ENCODE peak calls at places on chromosomes 11 and 22, in eight cellular contexts. Z, M, D, A, B, H, X and S are unnamed samples.

GRCh38 chr11:67312187-67313021 is 9.1 kb downstream of the SSH3 start:
- DNase-seq in X (peak; percentile 57), A (peak; percentile 69), D (peak; percentile 99), H (no peak), Z (no peak), B (peak; percentile 76), M (no peak), S (no peak)

GRCh38 chr11:86570457-86570856 is 102.0 kb downstream of the ME3 start:
- DNase-seq in B (no peak), H (no peak), D (no peak), X (no peak), Z (no peak), A (no peak), M (no peak), S (no peak)

GRCh38 chr11:1548221-1549070 is 23.6 kb downstream of the DUSP8 start:
- DNase-seq in M (peak; percentile 76), H (peak; percentile 42), Z (peak; percentile 50), X (peak; percentile 71), D (peak; percentile 68), B (peak; percentile 49), A (peak; percentile 76), S (peak; percentile 99)

GRCh38 chr11:73184953-73185671 is 33.0 kb upstream of the P2RY2 start:
- DNase-seq in H (peak; percentile 33), A (peak; percentile 77), Z (peak; percentile 39), D (peak; percentile 80), X (peak; percentile 76), B (peak; percentile 53), M (peak; percentile 76), S (peak; percentile 94)

GRCh38 chr22:49663311-49663711 is 164.4 kb downstream of the BRD1 start:
- DNase-seq in A (no peak), D (no peak), H (no peak), X (no peak), Z (no peak), M (no peak), B (no peak), S (peak; percentile 58)

GRCh38 chr11:118842369-118842768 is 41.3 kb upstream of the CXCR5 start:
- DNase-seq in D (no peak), Z (peak; percentile 14), H (peak; percentile 41), A (no peak), X (no peak), M (no peak), B (no peak), S (no peak)

GRCh38 chr11:113162590-113162961 is 151.8 kb upstream of the TTC12 start:
- DNase-seq in Z (no peak), M (no peak), D (no peak), X (no peak), A (no peak), B (peak; percentile 16), H (no peak), S (no peak)

GRCh38 chr11:105000167-105000566 is 22.8 kb downstream of the CASP5 start:
- DNase-seq in Z (no peak), M (peak; percentile 50), A (no peak), H (no peak), X (peak; percentile 31), B (no peak), D (no peak), S (no peak)

GRCh38 chr11:115085461-115086220 is 407.3 kb downstream of the NXPE2 start:
- DNase-seq in H (no peak), D (no peak), Z (no peak), A (peak; percentile 75), M (no peak), X (no peak), B (no peak), S (no peak)

GRCh38 chr22:35477911-35478582 is 62.6 kb upstream of the RASD2 start:
- DNase-seq in X (peak; percentile 70), B (peak; percentile 22), D (peak; percentile 82), H (peak; percentile 91), A (peak; percentile 56), Z (peak; percentile 92), M (no peak), S (no peak)

GRCh38 chr11:93572171-93572570 is 29.0 kb upstream of the SMCO4 start:
- DNase-seq in H (no peak), Z (no peak), B (no peak), M (no peak), X (no peak), D (no peak), A (no peak), S (no peak)

GRCh38 chr22:17198188-17199130 is 20.8 kb downstream of the ADA2 start:
- DNase-seq in B (peak; percentile 52), D (no peak), X (no peak), Z (no peak), A (no peak), M (peak; percentile 98), H (no peak), S (peak; percentile 19)

GRCh38 chr11:121141051-121141450 is 40.0 kb downstream of the TECTA start:
- DNase-seq in M (no peak), D (no peak), H (peak; percentile 4), B (no peak), Z (no peak), X (no peak), A (no peak), S (no peak)

GRCh38 chr11:23103403-23103802 is 243.1 kb upstream of the CCDC179 start:
- DNase-seq in B (no peak), D (no peak), Z (no peak), M (no peak), A (no peak), H (peak; percentile 76), X (no peak), S (no peak)

GRCh38 chr11:70778828-70779365 is 380.6 kb downstream of the CTTN start:
- DNase-seq in X (no peak), M (no peak), D (no peak), H (no peak), B (no peak), Z (no peak), A (peak; percentile 74), S (no peak)

GRCh38 chr11:58691675-58692074 is 40.1 kb downstream of the GLYAT start:
- DNase-seq in H (no peak), X (no peak), B (no peak), D (no peak), M (no peak), Z (no peak), A (no peak), S (no peak)

GRCh38 chr11:131837562-131837961 is 467.1 kb downstream of the NTM start:
- DNase-seq in M (no peak), D (no peak), X (no peak), H (no peak), Z (no peak), B (no peak), A (no peak), S (no peak)

GRCh38 chr11:102302241-102302640 is 15.0 kb upstream of the BIRC3 start:
- DNase-seq in A (no peak), B (no peak), D (no peak), Z (no peak), X (no peak), M (no peak), H (no peak), S (no peak)

GRCh38 chr11:47257518-47258316 is at the start of gene NR1H3:
- DNase-seq in Z (peak; percentile 96), H (peak; percentile 66), B (peak; percentile 95), X (peak; percentile 55), A (peak; percentile 79), D (peak; percentile 78), M (peak; percentile 84), S (peak; percentile 95)

GRCh38 chr11:19216709-19217374 is 15.1 kb upstream of the CSRP3 start:
- DNase-seq in D (no peak), M (no peak), B (no peak), H (no peak), X (no peak), Z (no peak), A (no peak), S (no peak)
- H3K4me2 ChIP-seq in D (no peak overlapping the region), M (no peak overlapping the region), B (no peak overlapping the region), H (no peak overlapping the region), X (no peak overlapping the region), Z (no peak overlapping the region), A (no peak overlapping the region), S (peak overlapping the region; percentile 23)

DNA sequence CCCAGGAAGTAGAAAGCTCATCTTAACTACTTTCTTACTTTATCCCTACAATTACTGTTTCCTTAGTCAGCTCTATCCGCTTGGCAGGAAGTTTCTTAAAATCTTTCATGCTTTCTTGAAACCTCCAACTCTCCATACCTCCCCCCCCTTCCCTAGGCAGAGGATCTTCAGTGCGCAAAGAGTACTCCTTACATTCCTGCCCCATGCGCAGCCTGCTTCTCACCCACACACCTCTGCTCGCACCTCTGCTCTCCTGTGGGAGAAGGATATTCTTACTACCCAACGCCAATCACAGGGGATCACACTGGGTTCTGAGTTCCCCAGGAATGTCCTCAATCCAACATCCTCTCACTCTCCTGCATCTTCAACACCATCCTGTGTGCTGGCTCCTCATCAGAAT is 12.3 kb downstream of the TCF20 start:
- DNase-seq in Z (no peak), A (no peak), D (no peak), X (no peak), B (no peak), M (no peak), H (no peak), S (peak; percentile 17)
- H3K4me1 ChIP-seq in Z (no peaks in the 10 kb centered on the region), A (peaks cover 3% of the 10 kb centered on the region), D (no peaks in the 10 kb centered on the region), X (peaks cover 7% of the 10 kb centered on the region), B (no peaks in the 10 kb centered on the region), M (peaks cover 13% of the 10 kb centered on the region), H (peaks cover 13% of the 10 kb centered on the region), S (peaks cover 9% of the 10 kb centered on the region)

GRCh38 chr11:106920899-106921504 is 97.3 kb downstream of the GUCY1A2 start:
- DNase-seq in B (no peak), Z (peak; percentile 5), D (no peak), M (no peak), X (no peak), A (no peak), H (no peak), S (no peak)

GRCh38 chr11:106914409-106914808 is 103.9 kb downstream of the GUCY1A2 start:
- DNase-seq in A (no peak), H (no peak), M (no peak), Z (no peak), X (no peak), D (no peak), B (no peak), S (no peak)

DNA sequence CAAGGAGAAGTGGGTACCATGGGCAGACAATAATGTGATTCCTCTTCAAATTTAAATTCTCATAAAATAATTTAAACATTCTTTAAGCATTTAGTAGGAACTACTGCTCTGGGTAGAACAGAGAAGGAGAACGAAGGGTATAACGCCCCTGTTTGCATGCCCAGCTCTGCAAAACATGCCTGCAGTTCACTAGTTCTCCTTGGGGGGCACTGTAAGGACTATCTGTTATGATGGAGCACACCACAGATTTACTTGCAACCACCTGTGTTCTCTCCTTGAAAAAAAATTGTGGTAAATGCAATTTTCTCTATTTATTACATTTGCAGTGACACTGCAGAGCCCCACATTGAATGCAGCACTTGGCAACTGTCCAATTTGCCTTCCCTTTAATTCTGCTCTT is 100.3 kb downstream of the GUCY1A2 start:
- DNase-seq in D (no peak), B (peak; percentile 40), X (no peak), Z (peak; percentile 2), M (peak; percentile 57), A (peak; percentile 23), H (peak; percentile 0), S (no peak)
- TF ChIP-seq CTCF in D (peak; percentile 75), B (peak; percentile 15), X (no peak), Z (no peak), M (peak; percentile 34), A (peak; percentile 68), H (no peak), S (peak; percentile 30)

DNA sequence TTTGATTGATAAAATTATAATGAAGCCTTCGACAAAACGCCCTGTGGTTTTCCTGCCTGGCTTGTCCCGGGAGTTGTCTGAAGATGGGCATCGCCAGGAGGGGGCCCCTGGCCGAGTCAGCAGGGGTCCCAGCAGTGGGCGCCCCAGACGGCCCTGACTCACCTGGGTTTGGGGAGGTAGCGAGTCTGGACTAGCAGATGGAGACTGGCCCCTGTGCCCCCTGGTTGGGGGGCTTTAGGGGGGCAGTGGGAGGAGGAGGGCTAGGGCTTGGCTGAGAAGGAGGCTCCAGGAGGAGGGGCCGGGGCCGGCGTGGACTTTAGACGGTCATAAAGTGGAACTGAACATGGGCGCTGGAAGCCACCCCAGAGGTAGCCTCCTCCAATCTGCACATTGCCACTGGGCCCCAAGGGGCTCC is 410 bp upstream of the LIF start:
- DNase-seq in Z (no peak), B (no peak), D (no peak), H (no peak), M (no peak), A (peak; percentile 53), X (no peak), S (no peak)
- H3K4me2 ChIP-seq in Z (peak overlapping the region; percentile 75), B (no peak overlapping the region), D (no peak overlapping the region), H (peak overlapping the region; percentile 94), M (peak overlapping the region; percentile 99), A (peak overlapping the region; percentile 96), X (peak overlapping the region; percentile 99), S (peak overlapping the region; percentile 96)